ENCODE peak calls at places on chromosomes 13 and 19, in five cellular contexts. O, Q, T, X and K are unnamed samples.

GRCh38 chr19:29663861-29664752 is 1.2 kb upstream of the PLEKHF1 start:
- DNase-seq in O (no peak), Q (peak), T (no peak), X (no peak), K (peak)

GRCh38 chr19:49106648-49107135 is 7.5 kb upstream of the LIN7B start:
- DNase-seq in O (peak), Q (peak), T (peak), X (no peak), K (peak)

GRCh38 chr19:3397266-3398022 is 31.1 kb downstream of the NFIC start:
- DNase-seq in O (peak), Q (no peak), T (no peak), X (no peak), K (peak)

GRCh38 chr13:51066091-51066831 is 44.8 kb downstream of the C13orf42 start:
- DNase-seq in O (no peak), Q (peak), T (no peak), X (no peak), K (peak)

GRCh38 chr13:71242191-71242590 is 624.8 kb downstream of the DACH1 start:
- DNase-seq in O (no peak), Q (no peak), T (peak), X (no peak), K (no peak)

GRCh38 chr19:12872941-12873890 is 8.0 kb downstream of the DNASE2 start:
- DNase-seq in O (peak), Q (peak), T (no peak), X (no peak), K (peak)

GRCh38 chr13:32309812-32310706 is 5.1 kb downstream of the ZAR1L start:
- DNase-seq in O (peak), Q (peak), T (peak), X (no peak), K (peak)

GRCh38 chr13:46489586-46490023 is 63.4 kb upstream of the LRCH1 start:
- DNase-seq in O (no peak), Q (no peak), T (no peak), X (no peak), K (no peak)

GRCh38 chr13:111912991-111913781 is 153.8 kb upstream of the SOX1 start:
- DNase-seq in O (peak), Q (peak), T (no peak), X (no peak), K (no peak)

GRCh38 chr19:55115446-55116065 is 1.9 kb downstream of the PPP1R12C start:
- DNase-seq in O (no peak), Q (no peak), T (no peak), X (no peak), K (peak)

GRCh38 chr19:35644987-35645679 is 3.0 kb upstream of the COX6B1 start:
- DNase-seq in O (peak), Q (peak), T (peak), X (peak), K (no peak)

GRCh38 chr19:44847144-44848035 is 1.3 kb downstream of the NECTIN2 start:
- DNase-seq in O (peak), Q (peak), T (peak), X (no peak), K (peak)

GRCh38 chr19:6911523-6911922 is 24.1 kb downstream of the ADGRE1 start:
- DNase-seq in O (no peak), Q (no peak), T (no peak), X (no peak), K (no peak)
- H2BK12ac ChIP-seq in O (no peak), Q (no peak), T (no peak), X (no peak), K (no peak)

DNA sequence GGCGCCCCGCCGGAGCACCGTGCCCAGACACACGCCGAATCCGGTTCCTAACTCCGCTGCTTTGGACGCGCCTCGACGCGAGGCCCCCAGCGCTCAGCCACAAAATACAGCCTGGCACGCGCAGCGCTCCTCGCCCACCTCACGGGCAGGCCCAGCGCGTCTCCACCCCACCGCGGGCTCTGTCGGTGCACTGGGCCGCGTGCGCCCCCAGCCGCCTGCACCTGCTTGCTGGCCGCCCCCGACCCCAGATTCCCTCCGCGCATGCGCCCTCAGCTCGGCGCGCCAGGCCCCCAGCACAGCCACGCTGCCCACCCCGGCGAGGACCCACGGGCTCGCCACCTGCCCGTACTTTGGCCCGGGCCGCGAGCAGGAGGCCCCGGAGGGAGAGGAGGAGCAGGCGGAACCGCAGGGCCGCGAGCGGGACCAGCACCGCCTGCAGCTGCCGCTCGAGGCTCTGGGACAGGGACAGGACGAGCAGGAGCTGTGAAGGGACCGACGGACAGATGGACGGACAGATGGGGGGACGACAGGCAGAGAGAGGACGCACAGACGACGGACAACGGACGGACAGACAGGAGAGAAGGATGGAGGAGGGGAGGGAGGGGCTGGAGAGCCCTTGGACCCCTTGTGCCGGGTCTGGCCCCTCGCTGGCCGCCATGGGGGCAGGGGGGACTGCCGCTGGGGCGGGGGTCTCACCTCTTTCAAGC is 5.4 kb downstream of the ANO8 start:
- DNase-seq in O (no peak), Q (no peak), T (no peak), X (no peak), K (no peak)
- H2BK12ac ChIP-seq in O (no peak), Q (no peak), T (peak), X (no peak), K (no peak)

GRCh38 chr19:5542665-5543064 is 25.1 kb downstream of the TINCR start:
- DNase-seq in O (no peak), Q (no peak), T (no peak), X (no peak), K (no peak)

GRCh38 chr19:5545984-5546383 is 21.8 kb downstream of the TINCR start:
- DNase-seq in O (no peak), Q (no peak), T (no peak), X (no peak), K (no peak)

GRCh38 chr19:5545051-5545450 is 22.7 kb downstream of the TINCR start:
- DNase-seq in O (no peak), Q (no peak), T (no peak), X (no peak), K (no peak)

GRCh38 chr19:5547881-5548280 is 19.9 kb downstream of the TINCR start:
- DNase-seq in O (peak), Q (peak), T (no peak), X (no peak), K (peak)
- H2BK12ac ChIP-seq in O (no peak), Q (no peak), T (no peak), X (peak), K (no peak)

DNA sequence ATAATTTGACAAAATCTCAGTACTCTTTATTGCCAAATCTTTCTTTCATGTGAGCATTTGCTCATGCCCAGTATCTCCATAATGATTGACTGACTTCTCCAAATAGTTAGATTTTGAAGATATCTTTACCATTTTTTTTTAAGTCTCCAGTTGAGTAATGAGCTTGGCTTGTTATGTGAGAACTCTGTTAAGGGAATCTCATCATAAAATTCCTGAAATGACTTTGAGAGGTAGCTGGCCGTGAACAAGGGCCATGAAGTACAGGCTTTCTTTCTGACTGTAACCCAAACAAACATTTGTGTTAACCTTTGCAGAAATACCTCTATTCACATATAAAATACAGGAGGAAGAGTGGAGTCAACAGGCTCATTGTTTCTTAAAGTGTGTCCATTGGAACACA is 449.7 kb downstream of the IRS2 start:
- DNase-seq in O (no peak), Q (peak), T (no peak), X (no peak), K (peak)
- H2BK12ac ChIP-seq in O (no peak), Q (no peak), T (no peak), X (no peak), K (no peak)

GRCh38 chr13:28850226-28850625 is 30.1 kb downstream of the MTUS2 start:
- DNase-seq in O (no peak), Q (no peak), T (no peak), X (no peak), K (no peak)

GRCh38 chr13:28856284-28856683 is 36.1 kb downstream of the MTUS2 start:
- DNase-seq in O (no peak), Q (no peak), T (no peak), X (no peak), K (no peak)

GRCh38 chr13:28849441-28849840 is 29.3 kb downstream of the MTUS2 start:
- DNase-seq in O (no peak), Q (no peak), T (no peak), X (no peak), K (no peak)

GRCh38 chr13:28854657-28855056 is 34.5 kb downstream of the MTUS2 start:
- DNase-seq in O (peak), Q (no peak), T (no peak), X (no peak), K (no peak)

DNA sequence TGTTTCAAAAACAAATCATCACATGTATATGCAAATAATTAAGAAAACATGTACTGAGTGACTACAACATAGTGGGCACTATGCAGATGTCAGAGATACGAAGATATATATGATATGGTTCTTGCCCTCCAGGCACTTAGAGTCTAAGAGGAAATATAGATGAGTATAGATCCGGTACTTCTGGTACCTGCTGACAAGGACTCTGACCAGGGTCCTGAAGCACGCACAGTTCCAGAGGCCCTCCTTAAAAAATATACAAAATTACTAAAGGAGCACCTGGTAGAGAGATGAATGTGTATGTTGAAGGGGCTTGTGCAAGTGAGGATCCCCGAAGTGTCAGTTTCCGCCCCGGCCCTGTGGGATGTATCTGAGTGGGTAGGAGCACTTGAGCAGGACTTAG is 31.3 kb downstream of the MTUS2 start:
- DNase-seq in O (no peak), Q (no peak), T (no peak), X (no peak), K (no peak)
- H2BK12ac ChIP-seq in O (no peak), Q (no peak), T (no peak), X (no peak), K (no peak)

DNA sequence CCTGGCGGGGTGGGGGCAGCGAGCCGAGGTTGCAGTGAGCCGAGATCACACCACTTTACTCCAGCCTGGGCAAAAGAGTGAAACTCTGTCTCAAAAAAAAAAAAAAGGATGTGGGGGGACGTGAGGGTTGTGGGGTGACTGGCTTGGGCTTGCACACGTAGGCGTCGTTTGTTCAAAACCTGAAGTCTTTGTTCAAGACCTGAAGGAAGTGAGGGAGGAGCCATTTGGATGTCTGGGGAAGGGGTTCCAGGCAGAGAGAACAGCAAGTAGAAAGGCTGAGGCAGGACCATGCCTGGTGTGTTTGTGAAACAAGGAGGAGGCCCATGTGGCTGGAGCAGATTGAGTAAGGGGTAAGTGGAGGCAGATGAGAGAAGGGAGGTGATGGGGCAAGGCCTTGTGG is 27.8 kb downstream of the PIN1 start:
- DNase-seq in O (no peak), Q (no peak), T (no peak), X (no peak), K (no peak)
- H2BK12ac ChIP-seq in O (no peak), Q (no peak), T (no peak), X (no peak), K (no peak)

GRCh38 chr13:96431044-96431581 is 341.2 kb downstream of the HS6ST3 start:
- DNase-seq in O (no peak), Q (no peak), T (no peak), X (no peak), K (no peak)
- H2BK12ac ChIP-seq in O (no peak), Q (no peak), T (no peak), X (no peak), K (no peak)

GRCh38 chr19:2394054-2394668 is 33.2 kb downstream of the TIMM13 start:
- DNase-seq in O (no peak), Q (peak), T (no peak), X (no peak), K (no peak)
- H2BK12ac ChIP-seq in O (no peak), Q (no peak), T (no peak), X (no peak), K (no peak)

DNA sequence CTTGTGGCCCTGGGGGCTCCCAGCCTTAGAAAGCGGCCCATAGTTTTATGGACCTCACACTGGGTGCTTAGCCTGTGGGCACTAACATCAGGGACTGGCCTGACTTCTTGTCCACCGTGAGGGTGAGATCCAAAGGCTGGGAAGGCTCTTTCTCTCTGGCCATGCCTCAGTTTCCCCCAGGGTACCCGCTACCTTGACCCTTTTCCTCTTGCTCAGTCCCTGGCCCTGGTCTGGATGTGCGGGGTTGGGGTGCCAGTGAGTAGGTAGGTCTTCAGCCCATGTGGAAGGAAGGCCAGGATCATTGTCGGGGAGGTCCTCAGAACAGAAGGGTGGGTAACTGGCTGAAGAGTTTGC is 1.6 kb upstream of the TMEM161A start:
- DNase-seq in O (no peak), Q (no peak), T (no peak), X (no peak), K (no peak)
- H2BK12ac ChIP-seq in O (no peak), Q (no peak), T (no peak), X (peak), K (no peak)